ENCODE peak calls at places on chromosomes 5 and 9, in four cellular contexts. T, M, A and V are unnamed samples.

GRCh38 chr5:124908603-124909451 is 162.4 kb upstream of the ZNF608 start:
- DNase-seq in M (peak), T (no peak), A (no peak), V (no peak)

GRCh38 chr9:105656131-105656921 is 5.9 kb upstream of the TAL2 start:
- DNase-seq in M (no peak), A (no peak), T (peak), V (peak)

GRCh38 chr9:130658893-130659698 is 5.3 kb upstream of the PRDM12 start:
- DNase-seq in M (no peak), T (no peak), A (no peak), V (no peak)

GRCh38 chr9:34540826-34541225 is 18.0 kb upstream of the ENHO start:
- DNase-seq in M (peak), T (no peak), A (no peak), V (no peak)

GRCh38 chr5:113218200-113218599 is 216.6 kb downstream of the TSSK1B start:
- DNase-seq in T (no peak), M (no peak), A (no peak), V (no peak)

GRCh38 chr5:154714271-154714986 is 40.7 kb upstream of the LARP1 start:
- DNase-seq in A (peak), T (no peak), M (peak), V (peak)

GRCh38 chr9:132982508-132982907 is 4.0 kb downstream of the GFI1B start:
- DNase-seq in T (no peak), M (no peak), A (no peak), V (no peak)

GRCh38 chr9:129962889-129963703 is 79.9 kb downstream of the FNBP1 start:
- DNase-seq in T (no peak), M (peak), A (no peak), V (peak)

GRCh38 chr9:113559834-113560620 is 96.5 kb downstream of the RGS3 start:
- DNase-seq in A (no peak), M (no peak), T (no peak), V (no peak)

GRCh38 chr9:91119679-91120078 is 242.0 kb downstream of the AUH start:
- DNase-seq in A (no peak), M (peak), T (no peak), V (no peak)

GRCh38 chr5:80672140-80672736 is 17.5 kb upstream of the DHFR start:
- DNase-seq in T (peak), A (no peak), M (peak), V (peak)

GRCh38 chr5:87004101-87004500 is 263.6 kb upstream of the RASA1 start:
- DNase-seq in A (no peak), T (no peak), M (peak), V (no peak)

GRCh38 chr5:87435144-87435694 is 22.5 kb upstream of the CCNH start:
- DNase-seq in M (no peak), A (no peak), T (no peak), V (no peak)

GRCh38 chr5:54821445-54822330 is 163.7 kb downstream of the ESM1 start:
- DNase-seq in T (no peak), M (no peak), A (no peak), V (no peak)

GRCh38 chr9:83511051-83511450 is 27.1 kb downstream of the FRMD3 start:
- DNase-seq in M (peak), A (peak), T (no peak), V (no peak)

GRCh38 chr5:38751103-38751502 is 94.7 kb upstream of the OSMR start:
- DNase-seq in A (no peak), M (no peak), T (no peak), V (no peak)

GRCh38 chr5:13859285-13859684 is 85.2 kb downstream of the DNAH5 start:
- DNase-seq in A (no peak), M (no peak), T (no peak), V (no peak)

GRCh38 chr5:88683506-88684135 is 199.4 kb downstream of the MEF2C start:
- DNase-seq in T (no peak), A (no peak), M (no peak), V (peak)

GRCh38 chr9:88983865-88984542 is 7.3 kb upstream of the S1PR3 start:
- DNase-seq in M (no peak), A (no peak), T (no peak), V (no peak)

GRCh38 chr5:41433552-41434181 is 76.7 kb downstream of the PLCXD3 start:
- DNase-seq in A (no peak), M (no peak), T (no peak), V (no peak)

GRCh38 chr5:172733179-172733973 is 37.6 kb downstream of the DUSP1 start:
- DNase-seq in M (peak), A (no peak), T (no peak), V (no peak)

GRCh38 chr5:92629574-92629973 is 951.4 kb downstream of the NR2F1-AS1 start:
- DNase-seq in M (no peak), T (no peak), A (no peak), V (no peak)

GRCh38 chr5:116361171-116361967 is 213.3 kb downstream of the SEMA6A start:
- DNase-seq in M (peak), A (no peak), T (peak), V (no peak)

GRCh38 chr5:77629553-77630245 is 8.8 kb downstream of the OTP start:
- DNase-seq in T (no peak), M (no peak), A (no peak), V (peak)

GRCh38 chr5:157952374-157952685 is 93.4 kb upstream of the CLINT1 start:
- DNase-seq in M (no peak), A (no peak), T (no peak), V (no peak)

GRCh38 chr5:112614285-112614684 is 123.4 kb upstream of the APC start:
- DNase-seq in T (no peak), A (no peak), M (no peak), V (no peak)

GRCh38 chr5:97142521-97143254 is at the start of gene LIX1:
- DNase-seq in T (peak), M (peak), A (no peak), V (peak)

GRCh38 chr9:87892956-87893355 is 10.3 kb downstream of the SPATA31E1 start:
- DNase-seq in M (no peak), T (no peak), A (no peak), V (no peak)

GRCh38 chr9:87898151-87898550 is 15.5 kb downstream of the SPATA31E1 start:
- DNase-seq in T (no peak), M (peak), A (no peak), V (no peak)

GRCh38 chr9:87891754-87892153 is 9.1 kb downstream of the SPATA31E1 start:
- DNase-seq in M (peak), T (no peak), A (no peak), V (no peak)

GRCh38 chr9:87896891-87897290 is 14.2 kb downstream of the SPATA31E1 start:
- DNase-seq in A (no peak), T (no peak), M (no peak), V (no peak)

DNA sequence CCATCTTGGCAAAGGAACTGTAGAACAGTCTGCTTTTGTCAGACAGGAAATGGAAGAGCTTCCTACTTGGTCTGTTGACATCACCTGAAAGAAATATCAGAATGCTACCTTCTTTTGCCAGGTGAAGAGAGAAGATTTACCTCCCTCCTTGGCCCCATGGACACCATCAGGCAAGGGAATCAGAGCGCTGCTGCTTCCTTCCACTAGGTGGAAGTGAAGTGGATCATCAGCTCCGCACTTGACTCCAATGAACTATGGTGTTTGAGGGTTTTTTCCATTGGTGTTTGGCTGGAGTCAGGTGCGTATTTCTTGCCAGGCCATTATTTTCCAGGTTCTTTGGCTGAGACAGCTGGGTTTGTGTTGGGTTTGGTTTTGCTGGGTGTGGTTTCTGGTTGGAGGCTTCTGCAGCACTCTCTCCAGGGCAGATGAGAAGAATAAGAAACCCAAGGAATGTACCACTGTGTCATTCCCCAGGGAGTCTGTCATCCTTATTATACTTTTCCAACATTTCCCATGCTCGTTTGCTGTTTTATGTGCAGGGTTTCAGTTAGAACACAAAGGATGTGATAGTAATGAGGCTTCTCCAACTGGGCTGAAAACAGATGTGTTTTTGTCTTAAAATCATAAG is 12.4 kb downstream of the SPATA31E1 start:
- DNase-seq in T (no peak), A (no peak), M (no peak), V (no peak)
- TF ChIP-seq CTCF in T (peak), A (no peak), M (no peak), V (no peak)

GRCh38 chr5:131496400-131496713 is 138.7 kb downstream of the RAPGEF6 start:
- DNase-seq in A (no peak), M (no peak), T (no peak), V (peak)
- TF ChIP-seq CTCF in A (no peak), M (no peak), T (no peak), V (no peak)

GRCh38 chr5:149667827-149668122 is 62.3 kb upstream of the PPARGC1B start:
- DNase-seq in M (no peak), A (no peak), T (no peak), V (no peak)
- TF ChIP-seq CTCF in M (no peak), A (no peak), T (peak), V (no peak)

DNA sequence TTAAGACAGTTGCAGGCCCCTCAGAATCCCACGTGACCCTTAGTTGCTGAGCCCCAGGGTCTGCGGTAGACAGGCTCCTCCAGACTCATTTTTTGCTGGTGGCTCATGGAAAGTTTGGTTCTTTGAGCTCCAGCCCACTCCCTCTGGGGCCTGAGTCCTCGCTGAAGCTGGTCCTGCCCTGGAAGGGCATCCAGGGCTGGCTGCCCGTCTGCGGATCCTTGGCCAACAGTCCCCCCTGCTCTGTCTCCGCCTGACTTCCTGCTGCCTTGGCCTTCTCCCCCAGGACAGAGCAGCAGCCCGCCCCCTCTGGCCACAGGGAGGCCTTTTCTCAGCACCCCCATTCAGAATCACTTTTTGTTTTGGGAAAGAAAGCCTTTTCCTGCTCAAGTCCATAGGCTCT is 24.4 kb downstream of the SLC6A7 start:
- DNase-seq in T (no peak), A (no peak), M (peak), V (no peak)
- TF ChIP-seq CTCF in T (no peak), A (no peak), M (peak), V (no peak)

DNA sequence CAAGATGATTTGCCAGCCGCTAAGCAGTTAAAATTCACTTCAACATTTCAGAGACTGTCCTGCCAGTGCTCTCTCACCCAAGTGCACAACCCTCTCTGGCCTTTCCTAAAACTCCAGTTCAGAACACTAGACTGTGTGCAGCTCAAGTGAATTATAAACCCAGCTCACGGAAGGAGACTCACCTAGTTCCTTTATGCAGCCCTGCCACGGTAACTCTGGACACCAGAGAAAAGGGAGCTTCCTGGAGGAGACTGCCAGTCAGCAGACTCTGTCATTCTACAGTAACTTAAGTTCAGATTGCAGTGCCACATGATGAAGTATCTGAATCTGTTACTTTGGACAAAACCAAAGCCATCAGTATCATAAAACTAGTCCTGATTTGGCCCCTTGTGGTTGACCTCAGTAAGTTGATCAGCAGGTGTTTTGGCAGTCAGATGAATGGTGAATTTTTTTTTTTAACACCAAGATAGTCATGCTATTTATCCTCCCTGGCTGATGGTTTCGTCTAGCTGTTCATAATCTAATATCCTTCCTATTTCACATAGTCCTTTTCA is 2.7 kb downstream of the MTRR start:
- DNase-seq in A (no peak), T (no peak), M (no peak), V (peak)
- TF ChIP-seq CTCF in A (no peak), T (no peak), M (no peak), V (no peak)

GRCh38 chr5:59496524-59497134 is 396.9 kb downstream of the PDE4D start:
- DNase-seq in A (no peak), M (peak), T (no peak), V (peak)
- TF ChIP-seq CTCF in A (no peak), M (peak), T (peak), V (peak)

DNA sequence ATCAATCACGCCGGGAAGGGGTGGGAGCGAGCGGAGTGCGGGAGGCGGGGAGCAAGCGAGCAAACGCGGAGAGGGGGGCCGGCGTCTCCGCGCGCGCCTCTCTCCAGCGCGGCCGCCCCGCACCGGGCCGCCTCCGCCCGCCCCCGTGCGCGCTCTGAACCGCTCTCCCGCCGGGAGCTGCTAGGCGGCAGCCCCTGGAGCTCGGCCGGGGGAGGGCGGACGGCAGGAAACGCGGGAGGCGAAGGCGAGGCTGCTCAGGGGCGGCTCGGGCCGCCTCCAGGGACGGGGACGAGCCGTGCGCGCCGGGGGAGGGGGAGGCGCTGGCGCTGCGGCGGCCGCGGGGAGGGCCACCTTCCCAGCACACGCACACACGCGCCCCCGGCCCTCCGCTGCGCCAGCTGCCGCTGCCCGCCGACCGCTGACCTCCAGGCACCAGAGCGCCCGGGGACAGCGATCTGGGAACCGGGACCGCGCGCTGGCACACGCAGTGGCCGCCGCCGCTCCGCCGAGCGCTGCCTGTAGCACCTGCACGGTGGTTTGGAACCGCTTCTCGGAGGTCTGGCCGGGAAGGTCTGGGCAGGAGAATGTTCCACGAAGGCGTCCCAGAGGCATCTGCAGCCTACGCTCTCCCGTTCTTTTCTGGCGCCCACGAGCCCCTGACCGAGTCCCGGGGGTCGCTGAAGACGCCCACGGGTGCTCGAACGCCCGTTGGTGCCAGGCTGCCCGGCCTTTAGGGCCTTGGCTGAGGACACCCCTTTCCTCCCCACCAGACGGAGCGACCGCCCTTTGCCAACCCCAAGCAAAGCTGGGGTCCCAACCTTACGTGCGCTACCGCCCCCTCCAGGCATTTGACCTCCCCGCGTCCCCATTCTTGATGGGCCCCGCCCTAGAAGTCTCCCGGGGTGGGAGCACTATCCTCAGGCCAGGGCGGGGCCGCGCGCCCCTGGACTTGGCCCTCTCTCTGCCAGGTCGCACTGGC is at the start of gene GABBR2:
- DNase-seq in M (no peak), T (peak), A (no peak), V (no peak)
- TF ChIP-seq CTCF in M (no peak), T (no peak), A (no peak), V (no peak)

GRCh38 chr9:107645464-107645833 is 155.9 kb upstream of the KLF4 start:
- DNase-seq in M (no peak), T (no peak), A (no peak), V (no peak)

GRCh38 chr9:107644774-107645463 is 155.3 kb upstream of the KLF4 start:
- DNase-seq in T (no peak), M (peak), A (no peak), V (no peak)

GRCh38 chr9:107648153-107648716 is 158.7 kb upstream of the KLF4 start:
- DNase-seq in T (no peak), M (no peak), A (no peak), V (no peak)

GRCh38 chr9:107650321-107650720 is 160.8 kb upstream of the KLF4 start:
- DNase-seq in M (no peak), T (no peak), A (no peak), V (no peak)

DNA sequence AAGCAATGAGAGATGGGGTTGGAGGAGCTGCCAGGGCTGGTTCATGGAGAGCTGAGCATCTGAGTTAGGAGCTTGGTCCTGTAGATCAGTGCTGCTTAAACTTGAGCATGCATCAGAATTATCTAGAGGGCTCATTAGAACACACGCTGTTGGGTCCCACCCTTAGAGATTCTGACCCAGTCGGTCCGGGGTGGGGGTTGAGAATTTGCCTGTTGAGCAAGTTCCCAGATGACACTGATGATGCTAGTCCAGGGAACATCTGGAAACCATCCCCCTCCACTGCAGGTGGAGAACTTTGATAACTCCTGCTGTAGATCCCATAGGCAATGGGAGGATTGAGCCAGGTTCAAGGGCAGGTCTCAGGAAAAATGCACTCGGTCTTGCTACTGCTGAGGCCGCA is 158.0 kb upstream of the KLF4 start:
- DNase-seq in M (no peak), A (no peak), T (no peak), V (no peak)
- TF ChIP-seq CTCF in M (no peak), A (no peak), T (no peak), V (no peak)